ENCODE peak calls at places on chromosomes 4 and X, in seven cellular contexts. One of them, this sample, is unnamed.

GRCh38 chr4:141133146-141134006 is at the start of gene RNF150:
- DNase-seq in T-helper 17 cell: no peak
- DNase-seq in HEK293T: peak; percentile 77
- DNase-seq in effector memory CD4-positive, alpha-beta T cell: no peak
- DNase-seq in SW480: no peak
- DNase-seq in NCI-H1930: peak; percentile 84
- DNase-seq in anterior cingulate cortex: peak; percentile 61
- DNase-seq in this sample: peak; percentile 93

GRCh38 chrX:105821471-105822081 is 763 bp upstream of the NRK start:
- DNase-seq in T-helper 17 cell: no peak
- DNase-seq in HEK293T: peak; percentile 11
- DNase-seq in effector memory CD4-positive, alpha-beta T cell: no peak
- DNase-seq in SW480: no peak
- DNase-seq in NCI-H1930: no peak
- DNase-seq in anterior cingulate cortex: no peak
- DNase-seq in this sample: peak; percentile 89

GRCh38 chr4:67531349-67531748 is 14.0 kb downstream of the CENPC start:
- DNase-seq in T-helper 17 cell: no peak
- DNase-seq in HEK293T: no peak
- DNase-seq in effector memory CD4-positive, alpha-beta T cell: no peak
- DNase-seq in SW480: no peak
- DNase-seq in NCI-H1930: no peak
- DNase-seq in anterior cingulate cortex: no peak
- DNase-seq in this sample: no peak

GRCh38 chr4:155085843-155086530 is 122.4 kb upstream of the NPY2R start:
- DNase-seq in T-helper 17 cell: no peak
- DNase-seq in HEK293T: no peak
- DNase-seq in effector memory CD4-positive, alpha-beta T cell: no peak
- DNase-seq in SW480: no peak
- DNase-seq in NCI-H1930: no peak
- DNase-seq in anterior cingulate cortex: no peak
- DNase-seq in this sample: no peak

GRCh38 chrX:154444001-154444754 is at the start of gene FAM50A:
- DNase-seq in T-helper 17 cell: peak; percentile 69
- DNase-seq in HEK293T: peak; percentile 90
- DNase-seq in effector memory CD4-positive, alpha-beta T cell: peak; percentile 61
- DNase-seq in SW480: peak; percentile 50
- DNase-seq in NCI-H1930: peak; percentile 48
- DNase-seq in anterior cingulate cortex: peak; percentile 65
- DNase-seq in this sample: peak; percentile 65

GRCh38 chr4:25654971-25655963 is at the start of gene SLC34A2:
- DNase-seq in T-helper 17 cell: no peak
- DNase-seq in HEK293T: no peak
- DNase-seq in effector memory CD4-positive, alpha-beta T cell: no peak
- DNase-seq in SW480: no peak
- DNase-seq in NCI-H1930: no peak
- DNase-seq in anterior cingulate cortex: no peak
- DNase-seq in this sample: no peak

GRCh38 chr4:5036239-5036638 is 15.0 kb upstream of the STK32B start:
- DNase-seq in T-helper 17 cell: no peak
- DNase-seq in HEK293T: no peak
- DNase-seq in effector memory CD4-positive, alpha-beta T cell: no peak
- DNase-seq in SW480: no peak
- DNase-seq in NCI-H1930: no peak
- DNase-seq in anterior cingulate cortex: no peak
- DNase-seq in this sample: peak; percentile 38

GRCh38 chr4:24837296-24837695 is 41.9 kb downstream of the SOD3 start:
- DNase-seq in T-helper 17 cell: no peak
- DNase-seq in HEK293T: no peak
- DNase-seq in effector memory CD4-positive, alpha-beta T cell: no peak
- DNase-seq in SW480: no peak
- DNase-seq in NCI-H1930: no peak
- DNase-seq in anterior cingulate cortex: no peak
- DNase-seq in this sample: no peak

GRCh38 chr4:112189754-112190153 is 41.8 kb upstream of the AP1AR start:
- DNase-seq in T-helper 17 cell: no peak
- DNase-seq in HEK293T: no peak
- DNase-seq in effector memory CD4-positive, alpha-beta T cell: no peak
- DNase-seq in SW480: no peak
- DNase-seq in NCI-H1930: no peak
- DNase-seq in anterior cingulate cortex: no peak
- DNase-seq in this sample: peak; percentile 34

GRCh38 chr4:80094191-80094590 is 21.2 kb upstream of the ANTXR2 start:
- DNase-seq in T-helper 17 cell: no peak
- DNase-seq in HEK293T: no peak
- DNase-seq in effector memory CD4-positive, alpha-beta T cell: no peak
- DNase-seq in SW480: no peak
- DNase-seq in NCI-H1930: no peak
- DNase-seq in anterior cingulate cortex: no peak
- DNase-seq in this sample: peak; percentile 30

GRCh38 chr4:8721621-8722020 is 129.1 kb downstream of the CPZ start:
- DNase-seq in T-helper 17 cell: no peak
- DNase-seq in HEK293T: no peak
- DNase-seq in effector memory CD4-positive, alpha-beta T cell: no peak
- DNase-seq in SW480: no peak
- DNase-seq in NCI-H1930: no peak
- DNase-seq in anterior cingulate cortex: no peak
- DNase-seq in this sample: no peak

GRCh38 chrX:106726485-106727437 is at the start of gene RNF128:
- DNase-seq in T-helper 17 cell: no peak
- DNase-seq in HEK293T: peak; percentile 75
- DNase-seq in effector memory CD4-positive, alpha-beta T cell: no peak
- DNase-seq in SW480: peak; percentile 78
- DNase-seq in NCI-H1930: peak; percentile 9
- DNase-seq in anterior cingulate cortex: peak; percentile 2
- DNase-seq in this sample: peak; percentile 22

GRCh38 chrX:47240619-47241018 is 7.8 kb downstream of the USP11 start:
- DNase-seq in T-helper 17 cell: no peak
- DNase-seq in HEK293T: no peak
- DNase-seq in effector memory CD4-positive, alpha-beta T cell: no peak
- DNase-seq in SW480: no peak
- DNase-seq in NCI-H1930: no peak
- DNase-seq in anterior cingulate cortex: no peak
- DNase-seq in this sample: no peak

GRCh38 chr4:52658671-52659015 is 458 bp downstream of the USP46 start:
- DNase-seq in T-helper 17 cell: no peak
- DNase-seq in HEK293T: peak; percentile 38
- DNase-seq in effector memory CD4-positive, alpha-beta T cell: no peak
- DNase-seq in SW480: no peak
- DNase-seq in NCI-H1930: no peak
- DNase-seq in anterior cingulate cortex: no peak
- DNase-seq in this sample: no peak

GRCh38 chrX:2540426-2540942 is 39.7 kb upstream of the DHRSX start:
- DNase-seq in T-helper 17 cell: no peak
- DNase-seq in HEK293T: no peak
- DNase-seq in effector memory CD4-positive, alpha-beta T cell: no peak
- DNase-seq in SW480: no peak
- DNase-seq in NCI-H1930: no peak
- DNase-seq in anterior cingulate cortex: no peak
- DNase-seq in this sample: no peak

GRCh38 chr4:94416335-94416734 is 35.4 kb upstream of the PDLIM5 start:
- DNase-seq in T-helper 17 cell: no peak
- DNase-seq in HEK293T: no peak
- DNase-seq in effector memory CD4-positive, alpha-beta T cell: no peak
- DNase-seq in SW480: no peak
- DNase-seq in NCI-H1930: no peak
- DNase-seq in anterior cingulate cortex: no peak
- DNase-seq in this sample: no peak

GRCh38 chrX:49237060-49237459 is 1.8 kb downstream of the CCDC22 start:
- DNase-seq in T-helper 17 cell: no peak
- DNase-seq in HEK293T: no peak
- DNase-seq in effector memory CD4-positive, alpha-beta T cell: no peak
- DNase-seq in SW480: no peak
- DNase-seq in NCI-H1930: no peak
- DNase-seq in anterior cingulate cortex: no peak
- DNase-seq in this sample: no peak

GRCh38 chrX:15349046-15349445 is 13.7 kb upstream of the PIGA start:
- DNase-seq in T-helper 17 cell: no peak
- DNase-seq in HEK293T: peak; percentile 54
- DNase-seq in effector memory CD4-positive, alpha-beta T cell: no peak
- DNase-seq in SW480: peak; percentile 57
- DNase-seq in NCI-H1930: peak; percentile 18
- DNase-seq in anterior cingulate cortex: no peak
- DNase-seq in this sample: peak; percentile 62

GRCh38 chr4:123786159-123786915 is 389.7 kb downstream of the SPRY1 start:
- DNase-seq in T-helper 17 cell: no peak
- DNase-seq in HEK293T: no peak
- DNase-seq in effector memory CD4-positive, alpha-beta T cell: no peak
- DNase-seq in SW480: no peak
- DNase-seq in NCI-H1930: no peak
- DNase-seq in anterior cingulate cortex: no peak
- DNase-seq in this sample: no peak

GRCh38 chr4:156128616-156129015 is 174.9 kb upstream of the CTSO start:
- DNase-seq in T-helper 17 cell: no peak
- DNase-seq in HEK293T: no peak
- DNase-seq in effector memory CD4-positive, alpha-beta T cell: no peak
- DNase-seq in SW480: no peak
- DNase-seq in NCI-H1930: no peak
- DNase-seq in anterior cingulate cortex: no peak
- DNase-seq in this sample: no peak

GRCh38 chrX:27163236-27163635 is 299.9 kb downstream of the PPP4R3C start:
- DNase-seq in T-helper 17 cell: no peak
- DNase-seq in HEK293T: no peak
- DNase-seq in effector memory CD4-positive, alpha-beta T cell: no peak
- DNase-seq in SW480: no peak
- DNase-seq in NCI-H1930: no peak
- DNase-seq in anterior cingulate cortex: no peak
- DNase-seq in this sample: no peak

This sample was measured in mesenchymal stem cell.